ENCODE peak calls at places on chromosomes 5 and 9, in six cellular contexts. T is M059J; F is T1000; E is NCI-H1092 treated with DMSO at 0.1 percent for 48 hours; Q is psoas muscle; Z is activated T-cell treated with anti-CD3 and anti-CD28 coated beads, Interleukin-2, amount 50 U/mL, for 24 hours. B is an unnamed sample.

GRCh38 chr5:176521286-176521685 is 15.9 kb downstream of the RNF44 start:
- DNase-seq in Q (no peak), F (no peak), E (no peak), T (no peak), Z (no peak), B (no peak)

GRCh38 chr9:28001096-28001495 is 427.8 kb upstream of the C9orf72 start:
- DNase-seq in Q (no peak), Z (no peak), F (no peak), E (no peak), T (no peak), B (no peak)

GRCh38 chr5:100904259-100904822 is 1.3 kb upstream of the ST8SIA4 start:
- DNase-seq in Z (peak; percentile 67), Q (no peak), F (no peak), E (no peak), T (no peak), B (no peak)

GRCh38 chr5:123827811-123828210 is 315.8 kb downstream of the CSNK1G3 start:
- DNase-seq in Q (no peak), T (no peak), E (no peak), Z (no peak), F (no peak), B (no peak)

GRCh38 chr9:133932633-133933032 is 59.5 kb downstream of the VAV2 start:
- DNase-seq in T (no peak), Q (no peak), F (no peak), Z (no peak), E (peak; percentile 69), B (no peak)

GRCh38 chr5:87394407-87394806 is 18.3 kb downstream of the CCNH start:
- DNase-seq in F (no peak), Z (no peak), T (peak; percentile 70), E (no peak), Q (no peak), B (no peak)

GRCh38 chr5:32443541-32444190 is 874 bp downstream of the ZFR start:
- DNase-seq in T (peak; percentile 63), Z (peak; percentile 73), Q (peak; percentile 65), E (peak; percentile 47), F (peak; percentile 50), B (no peak)

GRCh38 chr9:69857131-69857530 is 36.5 kb downstream of the CFAP95 start:
- DNase-seq in T (peak; percentile 86), Z (no peak), E (no peak), F (no peak), Q (no peak), B (peak; percentile 37)

GRCh38 chr9:88218721-88219120 is 80.4 kb upstream of the SPATA31C2 start:
- DNase-seq in T (no peak), F (no peak), Z (no peak), Q (no peak), E (no peak), B (no peak)

GRCh38 chr9:75109210-75109839 is 21.0 kb downstream of the OSTF1 start:
- DNase-seq in T (no peak), E (no peak), Z (no peak), Q (no peak), F (no peak), B (no peak)

GRCh38 chr5:39584921-39585320 is 160.1 kb upstream of the DAB2 start:
- DNase-seq in Q (no peak), Z (no peak), F (no peak), E (no peak), T (peak; percentile 22), B (no peak)

GRCh38 chr9:121201045-121201737 is 478 bp downstream of the RAB14 start:
- DNase-seq in Q (peak; percentile 64), T (peak; percentile 45), F (no peak), E (no peak), Z (peak; percentile 70), B (no peak)

GRCh38 chr9:87725900-87726709 is at the start of gene CTSL:
- DNase-seq in F (peak; percentile 88), E (peak; percentile 67), Q (peak; percentile 97), T (peak; percentile 83), Z (peak; percentile 70), B (peak; percentile 68)

GRCh38 chr9:7479300-7479699 is 320.3 kb downstream of the DMAC1 start:
- DNase-seq in T (no peak), E (no peak), F (no peak), Z (no peak), Q (no peak), B (peak; percentile 7)

GRCh38 chr9:437066-438015 is 222.7 kb downstream of the DOCK8 start:
- DNase-seq in E (no peak), Q (no peak), T (peak; percentile 67), Z (no peak), F (no peak), B (no peak)

GRCh38 chr5:38556115-38556598 is 289 bp downstream of the LIFR start:
- DNase-seq in Q (peak; percentile 68), F (no peak), T (peak; percentile 11), E (no peak), Z (no peak), B (no peak)

GRCh38 chr5:112491257-112491656 is 72.2 kb upstream of the EPB41L4A start:
- DNase-seq in Z (no peak), E (no peak), T (no peak), Q (no peak), F (no peak), B (peak; percentile 1)

GRCh38 chr9:131138676-131139075 is 13.3 kb downstream of the NUP214 start:
- DNase-seq in F (no peak), E (no peak), T (no peak), Z (no peak), Q (no peak), B (no peak)

GRCh38 chr9:74940600-74940999 is 12.1 kb downstream of the C9orf40 start:
- DNase-seq in Q (no peak), Z (no peak), F (no peak), E (no peak), T (peak; percentile 73), B (no peak)

GRCh38 chr9:23229764-23230434 is 596.1 kb downstream of the ELAVL2 start:
- DNase-seq in T (no peak), Z (no peak), E (no peak), F (no peak), Q (no peak), B (no peak)

GRCh38 chr5:132464155-132464939 is 26.2 kb downstream of the IRF1 start:
- DNase-seq in E (no peak), Q (no peak), F (no peak), Z (peak; percentile 67), T (peak; percentile 72), B (no peak)

GRCh38 chr5:13248236-13248635 is 696.3 kb downstream of the DNAH5 start:
- DNase-seq in Q (no peak), F (no peak), T (peak; percentile 69), Z (no peak), E (no peak), B (no peak)

GRCh38 chr5:52989025-52989780 is at the start of gene ITGA2:
- DNase-seq in Z (peak; percentile 62), Q (peak; percentile 57), E (no peak), F (peak; percentile 43), T (peak; percentile 74), B (no peak)

GRCh38 chr9:76176176-76176575 is 218.1 kb downstream of the RFK start:
- DNase-seq in Q (no peak), E (no peak), F (no peak), T (no peak), Z (no peak), B (no peak)

B was measured in COLO829.